ENCODE peak calls at places on chromosomes 11 and 22, in four cellular contexts. One of them, this sample, is unnamed.

GRCh38 chr22:32067613-32068012 is 24.6 kb downstream of the SLC5A1 start:
- DNase-seq in NCI-H460: no peak
- DNase-seq in stimulated activated CD4-positive, alpha-beta T cell treated with anti-CD3 and anti-CD28 coated beads, Interleukin-4, amount 100 ng/mL, for 48 hours: no peak
- DNase-seq in activated naive CD8-positive, alpha-beta T cell treated with anti-CD3 and anti-CD28 coated beads for 36 hours: no peak
- DNase-seq in this sample: no peak

GRCh38 chr11:60657880-60658279 is 41.5 kb upstream of the MS4A8 start:
- DNase-seq in NCI-H460: no peak
- DNase-seq in activated naive CD8-positive, alpha-beta T cell treated with anti-CD3 and anti-CD28 coated beads for 36 hours: no peak
- DNase-seq in stimulated activated CD4-positive, alpha-beta T cell treated with anti-CD3 and anti-CD28 coated beads, Interleukin-4, amount 100 ng/mL, for 48 hours: no peak
- DNase-seq in this sample: no peak

GRCh38 chr22:26835929-26836528 is 178.6 kb downstream of the MIAT start:
- DNase-seq in activated naive CD8-positive, alpha-beta T cell treated with anti-CD3 and anti-CD28 coated beads for 36 hours: peak
- DNase-seq in NCI-H460: peak
- DNase-seq in stimulated activated CD4-positive, alpha-beta T cell treated with anti-CD3 and anti-CD28 coated beads, Interleukin-4, amount 100 ng/mL, for 48 hours: peak
- DNase-seq in this sample: no peak

GRCh38 chr11:70883973-70884688 is 368.2 kb downstream of the SHANK2 start:
- DNase-seq in stimulated activated CD4-positive, alpha-beta T cell treated with anti-CD3 and anti-CD28 coated beads, Interleukin-4, amount 100 ng/mL, for 48 hours: no peak
- DNase-seq in activated naive CD8-positive, alpha-beta T cell treated with anti-CD3 and anti-CD28 coated beads for 36 hours: no peak
- DNase-seq in NCI-H460: no peak
- DNase-seq in this sample: no peak

GRCh38 chr11:113991170-113991569 is 16.3 kb downstream of the HTR3A start:
- DNase-seq in NCI-H460: peak
- DNase-seq in activated naive CD8-positive, alpha-beta T cell treated with anti-CD3 and anti-CD28 coated beads for 36 hours: no peak
- DNase-seq in stimulated activated CD4-positive, alpha-beta T cell treated with anti-CD3 and anti-CD28 coated beads, Interleukin-4, amount 100 ng/mL, for 48 hours: no peak
- DNase-seq in this sample: no peak

GRCh38 chr11:34476853-34477252 is 36.7 kb downstream of the ELF5 start:
- DNase-seq in activated naive CD8-positive, alpha-beta T cell treated with anti-CD3 and anti-CD28 coated beads for 36 hours: no peak
- DNase-seq in NCI-H460: no peak
- DNase-seq in stimulated activated CD4-positive, alpha-beta T cell treated with anti-CD3 and anti-CD28 coated beads, Interleukin-4, amount 100 ng/mL, for 48 hours: no peak
- DNase-seq in this sample: no peak

GRCh38 chr11:76769071-76769560 is 14.0 kb upstream of the TSKU start:
- DNase-seq in stimulated activated CD4-positive, alpha-beta T cell treated with anti-CD3 and anti-CD28 coated beads, Interleukin-4, amount 100 ng/mL, for 48 hours: no peak
- DNase-seq in NCI-H460: peak
- DNase-seq in activated naive CD8-positive, alpha-beta T cell treated with anti-CD3 and anti-CD28 coated beads for 36 hours: no peak
- DNase-seq in this sample: no peak

GRCh38 chr11:114082415-114082748 is 22.9 kb downstream of the ZBTB16 start:
- DNase-seq in NCI-H460: no peak
- DNase-seq in activated naive CD8-positive, alpha-beta T cell treated with anti-CD3 and anti-CD28 coated beads for 36 hours: no peak
- DNase-seq in stimulated activated CD4-positive, alpha-beta T cell treated with anti-CD3 and anti-CD28 coated beads, Interleukin-4, amount 100 ng/mL, for 48 hours: no peak
- DNase-seq in this sample: no peak

GRCh38 chr11:66221726-66222236 is 46.7 kb upstream of the RAB1B start:
- DNase-seq in stimulated activated CD4-positive, alpha-beta T cell treated with anti-CD3 and anti-CD28 coated beads, Interleukin-4, amount 100 ng/mL, for 48 hours: no peak
- DNase-seq in NCI-H460: no peak
- DNase-seq in activated naive CD8-positive, alpha-beta T cell treated with anti-CD3 and anti-CD28 coated beads for 36 hours: peak
- DNase-seq in this sample: no peak

GRCh38 chr11:2576116-2576515 is 123.7 kb downstream of the KCNQ1OT1 start:
- DNase-seq in NCI-H460: no peak
- DNase-seq in stimulated activated CD4-positive, alpha-beta T cell treated with anti-CD3 and anti-CD28 coated beads, Interleukin-4, amount 100 ng/mL, for 48 hours: no peak
- DNase-seq in activated naive CD8-positive, alpha-beta T cell treated with anti-CD3 and anti-CD28 coated beads for 36 hours: no peak
- DNase-seq in this sample: no peak

GRCh38 chr11:133306019-133306418 is 226.3 kb downstream of the OPCML start:
- DNase-seq in NCI-H460: no peak
- DNase-seq in activated naive CD8-positive, alpha-beta T cell treated with anti-CD3 and anti-CD28 coated beads for 36 hours: no peak
- DNase-seq in stimulated activated CD4-positive, alpha-beta T cell treated with anti-CD3 and anti-CD28 coated beads, Interleukin-4, amount 100 ng/mL, for 48 hours: no peak
- DNase-seq in this sample: no peak

GRCh38 chr11:63532799-63533475 is 3.7 kb upstream of the PLAAT4 start:
- DNase-seq in activated naive CD8-positive, alpha-beta T cell treated with anti-CD3 and anti-CD28 coated beads for 36 hours: no peak
- DNase-seq in NCI-H460: no peak
- DNase-seq in stimulated activated CD4-positive, alpha-beta T cell treated with anti-CD3 and anti-CD28 coated beads, Interleukin-4, amount 100 ng/mL, for 48 hours: no peak
- DNase-seq in this sample: no peak

GRCh38 chr11:2781413-2782274 is 81.8 kb upstream of the KCNQ1OT1 start:
- DNase-seq in activated naive CD8-positive, alpha-beta T cell treated with anti-CD3 and anti-CD28 coated beads for 36 hours: no peak
- DNase-seq in stimulated activated CD4-positive, alpha-beta T cell treated with anti-CD3 and anti-CD28 coated beads, Interleukin-4, amount 100 ng/mL, for 48 hours: no peak
- DNase-seq in NCI-H460: no peak
- DNase-seq in this sample: no peak

GRCh38 chr11:34206598-34207300 is 101.3 kb downstream of the NAT10 start:
- DNase-seq in NCI-H460: no peak
- DNase-seq in stimulated activated CD4-positive, alpha-beta T cell treated with anti-CD3 and anti-CD28 coated beads, Interleukin-4, amount 100 ng/mL, for 48 hours: no peak
- DNase-seq in activated naive CD8-positive, alpha-beta T cell treated with anti-CD3 and anti-CD28 coated beads for 36 hours: no peak
- DNase-seq in this sample: no peak

GRCh38 chr11:132264616-132265015 is 894.2 kb downstream of the NTM start:
- DNase-seq in stimulated activated CD4-positive, alpha-beta T cell treated with anti-CD3 and anti-CD28 coated beads, Interleukin-4, amount 100 ng/mL, for 48 hours: no peak
- DNase-seq in activated naive CD8-positive, alpha-beta T cell treated with anti-CD3 and anti-CD28 coated beads for 36 hours: no peak
- DNase-seq in NCI-H460: no peak
- DNase-seq in this sample: no peak

GRCh38 chr11:14189874-14190273 is 169.1 kb downstream of the RRAS2 start:
- DNase-seq in NCI-H460: no peak
- DNase-seq in activated naive CD8-positive, alpha-beta T cell treated with anti-CD3 and anti-CD28 coated beads for 36 hours: no peak
- DNase-seq in stimulated activated CD4-positive, alpha-beta T cell treated with anti-CD3 and anti-CD28 coated beads, Interleukin-4, amount 100 ng/mL, for 48 hours: no peak
- DNase-seq in this sample: no peak

GRCh38 chr11:94145431-94145830 is 16.8 kb downstream of the PANX1 start:
- DNase-seq in activated naive CD8-positive, alpha-beta T cell treated with anti-CD3 and anti-CD28 coated beads for 36 hours: no peak
- DNase-seq in stimulated activated CD4-positive, alpha-beta T cell treated with anti-CD3 and anti-CD28 coated beads, Interleukin-4, amount 100 ng/mL, for 48 hours: no peak
- DNase-seq in NCI-H460: no peak
- DNase-seq in this sample: no peak

GRCh38 chr11:10544491-10545470 is 3.8 kb upstream of the RNF141 start:
- DNase-seq in stimulated activated CD4-positive, alpha-beta T cell treated with anti-CD3 and anti-CD28 coated beads, Interleukin-4, amount 100 ng/mL, for 48 hours: no peak
- DNase-seq in NCI-H460: no peak
- DNase-seq in activated naive CD8-positive, alpha-beta T cell treated with anti-CD3 and anti-CD28 coated beads for 36 hours: no peak
- DNase-seq in this sample: no peak

GRCh38 chr11:78171951-78172350 is 16.5 kb downstream of the KCTD21 start:
- DNase-seq in activated naive CD8-positive, alpha-beta T cell treated with anti-CD3 and anti-CD28 coated beads for 36 hours: no peak
- DNase-seq in NCI-H460: no peak
- DNase-seq in stimulated activated CD4-positive, alpha-beta T cell treated with anti-CD3 and anti-CD28 coated beads, Interleukin-4, amount 100 ng/mL, for 48 hours: no peak
- DNase-seq in this sample: no peak

GRCh38 chr11:79160786-79161403 is 279.9 kb downstream of the TENM4 start:
- DNase-seq in activated naive CD8-positive, alpha-beta T cell treated with anti-CD3 and anti-CD28 coated beads for 36 hours: no peak
- DNase-seq in NCI-H460: no peak
- DNase-seq in stimulated activated CD4-positive, alpha-beta T cell treated with anti-CD3 and anti-CD28 coated beads, Interleukin-4, amount 100 ng/mL, for 48 hours: no peak
- DNase-seq in this sample: no peak

GRCh38 chr11:103920449-103920848 is 116.0 kb upstream of the DDI1 start:
- DNase-seq in activated naive CD8-positive, alpha-beta T cell treated with anti-CD3 and anti-CD28 coated beads for 36 hours: no peak
- DNase-seq in NCI-H460: no peak
- DNase-seq in stimulated activated CD4-positive, alpha-beta T cell treated with anti-CD3 and anti-CD28 coated beads, Interleukin-4, amount 100 ng/mL, for 48 hours: no peak
- DNase-seq in this sample: no peak

GRCh38 chr11:115409116-115409663 is 95.0 kb downstream of the CADM1 start:
- DNase-seq in stimulated activated CD4-positive, alpha-beta T cell treated with anti-CD3 and anti-CD28 coated beads, Interleukin-4, amount 100 ng/mL, for 48 hours: no peak
- DNase-seq in NCI-H460: no peak
- DNase-seq in activated naive CD8-positive, alpha-beta T cell treated with anti-CD3 and anti-CD28 coated beads for 36 hours: no peak
- DNase-seq in this sample: no peak

GRCh38 chr11:60485987-60486386 is 6.6 kb upstream of the MS4A12 start:
- DNase-seq in stimulated activated CD4-positive, alpha-beta T cell treated with anti-CD3 and anti-CD28 coated beads, Interleukin-4, amount 100 ng/mL, for 48 hours: no peak
- DNase-seq in NCI-H460: peak
- DNase-seq in activated naive CD8-positive, alpha-beta T cell treated with anti-CD3 and anti-CD28 coated beads for 36 hours: no peak
- DNase-seq in this sample: no peak

GRCh38 chr11:128957204-128957482 is 14.5 kb upstream of the TP53AIP1 start:
- DNase-seq in NCI-H460: no peak
- DNase-seq in stimulated activated CD4-positive, alpha-beta T cell treated with anti-CD3 and anti-CD28 coated beads, Interleukin-4, amount 100 ng/mL, for 48 hours: no peak
- DNase-seq in activated naive CD8-positive, alpha-beta T cell treated with anti-CD3 and anti-CD28 coated beads for 36 hours: no peak
- DNase-seq in this sample: no peak

GRCh38 chr11:69839516-69839915 is 20.3 kb upstream of the FGF3 start:
- DNase-seq in stimulated activated CD4-positive, alpha-beta T cell treated with anti-CD3 and anti-CD28 coated beads, Interleukin-4, amount 100 ng/mL, for 48 hours: no peak
- DNase-seq in NCI-H460: no peak
- DNase-seq in activated naive CD8-positive, alpha-beta T cell treated with anti-CD3 and anti-CD28 coated beads for 36 hours: no peak
- DNase-seq in this sample: no peak

GRCh38 chr11:65422104-65422632 is 430 bp upstream of the NEAT1 start:
- DNase-seq in activated naive CD8-positive, alpha-beta T cell treated with anti-CD3 and anti-CD28 coated beads for 36 hours: peak
- DNase-seq in stimulated activated CD4-positive, alpha-beta T cell treated with anti-CD3 and anti-CD28 coated beads, Interleukin-4, amount 100 ng/mL, for 48 hours: peak
- DNase-seq in NCI-H460: peak
- DNase-seq in this sample: no peak